ENCODE peak calls at places on chromosomes 3 and 15, in seven cellular contexts. M, G, X, Z, C, R and Y are unnamed samples.

GRCh38 chr3:189883113-189883753 is 237.5 kb downstream of the P3H2 start:
- DNase-seq in M (no peak), G (no peak), X (no peak), Z (no peak), C (no peak), R (no peak), Y (no peak)

GRCh38 chr3:106167728-106168127 is 298.9 kb upstream of the CBLB start:
- DNase-seq in M (no peak), G (no peak), X (no peak), Z (no peak), C (no peak), R (no peak), Y (no peak)

GRCh38 chr15:68054658-68055223 is 626 bp downstream of the PIAS1 start:
- DNase-seq in M (peak; percentile 71), G (peak; percentile 21), X (peak; percentile 86), Z (no peak), C (peak; percentile 84), R (peak; percentile 44), Y (peak; percentile 83)

GRCh38 chr3:164526250-164526649 is 552.0 kb downstream of the SI start:
- DNase-seq in M (no peak), G (no peak), X (no peak), Z (no peak), C (no peak), R (no peak), Y (no peak)

GRCh38 chr3:63969866-63970265 is 53.4 kb downstream of the PSMD6 start:
- DNase-seq in M (no peak), G (no peak), X (no peak), Z (no peak), C (no peak), R (no peak), Y (no peak)

GRCh38 chr3:153400641-153401040 is 238.6 kb downstream of the RAP2B start:
- DNase-seq in M (no peak), G (peak; percentile 2), X (no peak), Z (no peak), C (no peak), R (no peak), Y (no peak)

GRCh38 chr15:67033521-67033920 is 31.9 kb upstream of the SMAD3 start:
- DNase-seq in M (no peak), G (no peak), X (peak; percentile 59), Z (no peak), C (peak; percentile 38), R (no peak), Y (no peak)

GRCh38 chr3:59245300-59245878 is 195.6 kb upstream of the CFAP20DC start:
- DNase-seq in M (no peak), G (no peak), X (no peak), Z (no peak), C (no peak), R (no peak), Y (no peak)

GRCh38 chr15:92650256-92650655 is 5.3 kb downstream of the FAM174B start:
- DNase-seq in M (no peak), G (no peak), X (peak; percentile 22), Z (no peak), C (no peak), R (no peak), Y (no peak)

GRCh38 chr3:170520996-170521395 is 64.9 kb downstream of the SLC7A14 start:
- DNase-seq in M (no peak), G (peak; percentile 38), X (no peak), Z (no peak), C (no peak), R (no peak), Y (peak; percentile 83)

GRCh38 chr3:140363801-140364200 is 314.1 kb upstream of the TRIM42 start:
- DNase-seq in M (no peak), G (no peak), X (no peak), Z (no peak), C (no peak), R (no peak), Y (peak; percentile 27)

GRCh38 chr3:81909756-81910155 is 148.3 kb upstream of the GBE1 start:
- DNase-seq in M (no peak), G (no peak), X (no peak), Z (no peak), C (no peak), R (no peak), Y (no peak)

GRCh38 chr3:129619726-129620162 is 13.3 kb upstream of the PLXND1 start:
- DNase-seq in M (no peak), G (no peak), X (no peak), Z (no peak), C (no peak), R (no peak), Y (no peak)

GRCh38 chr3:11554236-11554610 is 89.5 kb downstream of the VGLL4 start:
- DNase-seq in M (no peak), G (no peak), X (no peak), Z (no peak), C (no peak), R (no peak), Y (no peak)

GRCh38 chr3:85821130-85821756 is 862.5 kb downstream of the CADM2 start:
- DNase-seq in M (peak; percentile 1), G (no peak), X (peak; percentile 52), Z (no peak), C (peak; percentile 5), R (peak; percentile 23), Y (no peak)

GRCh38 chr3:69370156-69370944 is 15.5 kb downstream of the FRMD4B start:
- DNase-seq in M (no peak), G (no peak), X (no peak), Z (no peak), C (no peak), R (no peak), Y (no peak)

GRCh38 chr3:28215407-28215806 is 26.0 kb upstream of the CMC1 start:
- DNase-seq in M (no peak), G (no peak), X (no peak), Z (no peak), C (no peak), R (no peak), Y (no peak)

GRCh38 chr3:185071401-185071800 is 81.5 kb downstream of the C3orf70 start:
- DNase-seq in M (no peak), G (no peak), X (peak; percentile 45), Z (no peak), C (peak; percentile 48), R (no peak), Y (no peak)

GRCh38 chr15:58002338-58003126 is 63.0 kb downstream of the ALDH1A2 start:
- DNase-seq in M (no peak), G (no peak), X (no peak), Z (no peak), C (no peak), R (no peak), Y (no peak)

GRCh38 chr3:113697192-113698090 is 999 bp upstream of the USF3 start:
- DNase-seq in M (peak; percentile 36), G (peak; percentile 34), X (peak; percentile 55), Z (no peak), C (peak; percentile 43), R (peak; percentile 7), Y (no peak)

GRCh38 chr3:113844622-113845222 is 6.1 kb downstream of the GRAMD1C start:
- DNase-seq in M (peak; percentile 44), G (peak; percentile 40), X (no peak), Z (no peak), C (peak; percentile 47), R (peak; percentile 39), Y (peak; percentile 15)

GRCh38 chr15:78175333-78175732 is 26.2 kb downstream of the IDH3A start:
- DNase-seq in M (no peak), G (no peak), X (no peak), Z (no peak), C (no peak), R (no peak), Y (no peak)

GRCh38 chr15:33454346-33454745 is 143.6 kb downstream of the RYR3 start:
- DNase-seq in M (no peak), G (no peak), X (no peak), Z (no peak), C (no peak), R (no peak), Y (no peak)

DNA sequence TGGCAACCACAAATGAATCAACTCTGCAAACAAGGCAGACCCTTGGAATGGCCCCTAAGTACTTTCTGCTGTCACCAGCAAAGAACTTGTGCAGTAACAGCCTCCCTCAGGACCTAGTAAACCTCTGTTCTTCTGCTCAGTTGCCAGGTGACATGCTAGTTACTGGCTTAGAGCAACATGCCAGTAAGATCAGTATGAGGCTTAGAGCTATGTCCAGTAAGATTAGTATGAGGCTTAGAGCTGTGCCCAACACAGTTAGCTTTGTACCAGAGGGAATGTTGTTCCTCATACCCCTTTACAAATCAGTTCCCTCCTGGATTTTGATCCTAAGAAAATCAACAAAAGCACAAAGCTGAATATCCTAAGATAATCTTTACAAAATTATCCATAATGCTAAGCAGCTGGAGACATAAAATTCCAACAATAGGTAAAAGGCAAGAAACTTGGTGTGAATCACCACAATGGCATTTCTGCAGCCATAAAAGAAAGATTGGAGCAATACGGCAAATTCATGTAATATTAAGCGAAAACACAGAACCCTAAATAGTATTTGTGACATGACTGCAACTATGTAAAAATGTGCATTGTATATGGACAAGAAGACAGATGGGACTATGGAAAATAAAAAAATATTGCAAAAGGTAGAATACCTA is 107.3 kb upstream of the LPP start:
- DNase-seq in M (no peak), G (peak; percentile 29), X (no peak), Z (no peak), C (no peak), R (no peak), Y (no peak)
- TF ChIP-seq RAD21 in M (no peak), G (no peak), X (no peak), Z (no peak), C (no peak), R (no peak), Y (no peak)

GRCh38 chr15:53695365-53695764 is 64.1 kb downstream of the WDR72 start:
- DNase-seq in M (no peak), G (no peak), X (no peak), Z (no peak), C (no peak), R (no peak), Y (no peak)

GRCh38 chr15:53694534-53694874 is 65.0 kb downstream of the WDR72 start:
- DNase-seq in M (no peak), G (no peak), X (no peak), Z (no peak), C (no peak), R (no peak), Y (no peak)

GRCh38 chr15:53693729-53694533 is 65.5 kb downstream of the WDR72 start:
- DNase-seq in M (no peak), G (no peak), X (no peak), Z (no peak), C (no peak), R (no peak), Y (no peak)
- TF ChIP-seq RAD21 in M (no peak), G (no peak), X (no peak), Z (no peak), C (no peak), R (no peak), Y (no peak)

GRCh38 chr15:39774688-39775267 is 7.9 kb downstream of the FSIP1 start:
- DNase-seq in M (no peak), G (no peak), X (no peak), Z (no peak), C (no peak), R (no peak), Y (no peak)
- TF ChIP-seq RAD21 in M (no peak), G (no peak), X (no peak), Z (no peak), C (no peak), R (no peak), Y (no peak)

DNA sequence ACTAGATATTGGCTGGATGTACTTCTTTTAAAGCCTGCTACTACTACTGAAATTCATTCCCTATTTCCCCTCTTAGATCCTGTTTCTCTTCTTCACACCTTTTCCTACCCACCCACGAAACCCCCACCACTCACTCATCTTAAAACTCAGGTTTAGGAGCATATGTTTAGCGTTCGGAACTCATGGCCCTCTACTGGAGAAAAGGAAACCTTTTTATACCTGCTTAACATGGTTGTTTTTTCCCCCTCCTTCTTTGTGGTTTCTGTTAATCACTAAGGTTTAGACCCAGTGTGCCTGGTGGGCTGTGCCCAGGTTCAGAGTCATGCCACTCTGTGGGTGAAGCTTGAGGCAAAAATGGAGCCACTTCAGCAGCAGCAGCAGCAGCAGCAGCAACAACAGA is 2.6 kb downstream of the ARID3B start:
- DNase-seq in M (no peak), G (no peak), X (no peak), Z (no peak), C (no peak), R (no peak), Y (peak; percentile 28)
- TF ChIP-seq RAD21 in M (no peak), G (no peak), X (no peak), Z (peak; percentile 4), C (peak; percentile 18), R (no peak), Y (no peak)